ENCODE peak calls at places on chromosomes 13 and 19, in five cellular contexts. X is NCI-H460; V is WTC11; M is CD8-positive, alpha-beta memory T cell; W is GM04504. S is an unnamed sample.

GRCh38 chr13:114119196-114119595 is 13.2 kb downstream of the RASA3 start:
- DNase-seq in X (peak; percentile 24), W (peak; percentile 78), V (peak; percentile 79), M (no peak), S (no peak)

GRCh38 chr19:13699786-13700185 is 64.5 kb upstream of the MRI1 start:
- DNase-seq in X (no peak), W (no peak), M (no peak), V (no peak), S (no peak)

GRCh38 chr13:20559659-20560356 is 7.1 kb upstream of the IFT88 start:
- DNase-seq in W (no peak), X (no peak), V (no peak), M (no peak), S (no peak)

GRCh38 chr19:17127671-17128070 is 52.1 kb downstream of the MYO9B start:
- DNase-seq in V (no peak), M (no peak), W (no peak), X (no peak), S (no peak)

GRCh38 chr13:100573121-100573520 is 15.5 kb downstream of the GGACT start:
- DNase-seq in V (peak; percentile 82), M (peak; percentile 61), X (peak; percentile 59), W (peak; percentile 53), S (peak; percentile 68)

GRCh38 chr13:40445557-40445990 is 220.9 kb downstream of the FOXO1 start:
- DNase-seq in X (no peak), M (no peak), V (no peak), W (no peak), S (peak; percentile 63)

GRCh38 chr19:48568345-48568886 is 16.4 kb downstream of the SULT2B1 start:
- DNase-seq in V (no peak), W (peak; percentile 81), M (no peak), X (peak; percentile 79), S (no peak)

GRCh38 chr13:37187110-37187509 is 81.6 kb upstream of the CSNK1A1L start:
- DNase-seq in M (no peak), W (no peak), X (no peak), V (no peak), S (no peak)

GRCh38 chr13:36275190-36276002 is 22.2 kb downstream of the CCDC169 start:
- DNase-seq in X (peak; percentile 29), M (no peak), W (peak; percentile 32), V (no peak), S (peak; percentile 44)

GRCh38 chr13:94710881-94711560 is 1.3 kb downstream of the SOX21 start:
- DNase-seq in W (no peak), X (no peak), V (peak; percentile 53), M (no peak), S (peak; percentile 68)

GRCh38 chr13:77872995-77873394 is 45.6 kb downstream of the EDNRB start:
- DNase-seq in X (no peak), V (no peak), W (no peak), M (no peak), S (no peak)

GRCh38 chr19:47228168-47228936 is 2.6 kb downstream of the BBC3 start:
- DNase-seq in W (no peak), V (peak; percentile 54), M (peak; percentile 37), X (no peak), S (peak; percentile 18)

GRCh38 chr13:74870865-74871264 is 611.1 kb downstream of the TBC1D4 start:
- DNase-seq in X (no peak), W (no peak), V (no peak), M (no peak), S (no peak)

GRCh38 chr13:40895207-40895606 is 105.8 kb downstream of the SLC25A15 start:
- DNase-seq in M (no peak), X (no peak), W (no peak), V (no peak), S (no peak)

GRCh38 chr19:50602496-50602895 is 34.3 kb upstream of the LRRC4B start:
- DNase-seq in M (no peak), W (no peak), X (no peak), V (no peak), S (no peak)

S was measured in NCI-H345.